ENCODE peak calls at places on chromosomes 6 and 20, in four cellular contexts. One of them, this sample, is unnamed.
A peak's percentile ranks its signal among the peaks of the same experiment; 100 is the strongest.

GRCh38 chr6:13523826-13524622 is 36.6 kb upstream of the GFOD1 start:
- DNase-seq in left ventricle myocardium inferior: no peak
- DNase-seq in cardiac muscle cell: peak; percentile 53
- DNase-seq in bronchial epithelial cell: no peak
- DNase-seq in this sample: no peak

GRCh38 chr6:125099211-125100017 is 54.2 kb upstream of the TPD52L1 start:
- DNase-seq in left ventricle myocardium inferior: peak; percentile 64
- DNase-seq in bronchial epithelial cell: peak; percentile 26
- DNase-seq in cardiac muscle cell: peak; percentile 69
- DNase-seq in this sample: peak; percentile 87

GRCh38 chr20:55439057-55439456 is 566.3 kb downstream of the CBLN4 start:
- DNase-seq in cardiac muscle cell: no peak
- DNase-seq in bronchial epithelial cell: no peak
- DNase-seq in left ventricle myocardium inferior: no peak
- DNase-seq in this sample: no peak

GRCh38 chr20:21706345-21707195 is 1.1 kb downstream of the PAX1 start:
- DNase-seq in left ventricle myocardium inferior: no peak
- DNase-seq in bronchial epithelial cell: no peak
- DNase-seq in cardiac muscle cell: no peak
- DNase-seq in this sample: no peak

GRCh38 chr6:142474446-142475289 is 172.9 kb downstream of the ADGRG6 start:
- DNase-seq in left ventricle myocardium inferior: no peak
- DNase-seq in cardiac muscle cell: peak; percentile 75
- DNase-seq in bronchial epithelial cell: peak; percentile 65
- DNase-seq in this sample: peak; percentile 71

GRCh38 chr6:33826537-33826936 is 22.7 kb upstream of the MLN start:
- DNase-seq in left ventricle myocardium inferior: no peak
- DNase-seq in cardiac muscle cell: no peak
- DNase-seq in bronchial epithelial cell: no peak
- DNase-seq in this sample: no peak

GRCh38 chr6:158509465-158509864 is 50.4 kb upstream of the TMEM181 start:
- DNase-seq in bronchial epithelial cell: no peak
- DNase-seq in cardiac muscle cell: no peak
- DNase-seq in left ventricle myocardium inferior: no peak
- DNase-seq in this sample: no peak

GRCh38 chr6:137399949-137400443 is 94.2 kb downstream of the OLIG3 start:
- DNase-seq in bronchial epithelial cell: no peak
- DNase-seq in left ventricle myocardium inferior: no peak
- DNase-seq in cardiac muscle cell: no peak
- DNase-seq in this sample: no peak

GRCh38 chr6:43013020-43013842 is 515 bp downstream of the MEA1 start:
- DNase-seq in cardiac muscle cell: no peak
- DNase-seq in bronchial epithelial cell: peak; percentile 16
- DNase-seq in left ventricle myocardium inferior: no peak
- DNase-seq in this sample: no peak

GRCh38 chr6:408599-409102 is 17.1 kb downstream of the IRF4 start:
- DNase-seq in left ventricle myocardium inferior: no peak
- DNase-seq in bronchial epithelial cell: peak; percentile 39
- DNase-seq in cardiac muscle cell: peak; percentile 58
- DNase-seq in this sample: no peak

GRCh38 chr6:77292564-77293546 is 170.4 kb downstream of the HTR1B start:
- DNase-seq in bronchial epithelial cell: peak; percentile 92
- DNase-seq in left ventricle myocardium inferior: no peak
- DNase-seq in cardiac muscle cell: no peak
- DNase-seq in this sample: no peak

GRCh38 chr20:58359441-58359840 is 29.6 kb upstream of the VAPB start:
- DNase-seq in left ventricle myocardium inferior: no peak
- DNase-seq in bronchial epithelial cell: no peak
- DNase-seq in cardiac muscle cell: peak; percentile 23
- DNase-seq in this sample: no peak

GRCh38 chr6:111711476-111711875 is 105.8 kb upstream of the TRAF3IP2 start:
- DNase-seq in bronchial epithelial cell: no peak
- DNase-seq in left ventricle myocardium inferior: peak; percentile 45
- DNase-seq in cardiac muscle cell: no peak
- DNase-seq in this sample: peak; percentile 69

GRCh38 chr6:77568570-77568969 is 84.3 kb upstream of the MEI4 start:
- DNase-seq in cardiac muscle cell: no peak
- DNase-seq in left ventricle myocardium inferior: no peak
- DNase-seq in bronchial epithelial cell: no peak
- DNase-seq in this sample: no peak

GRCh38 chr6:112846711-112847110 is 499.6 kb downstream of the RFPL4B start:
- DNase-seq in left ventricle myocardium inferior: no peak
- DNase-seq in bronchial epithelial cell: no peak
- DNase-seq in cardiac muscle cell: no peak
- DNase-seq in this sample: no peak

GRCh38 chr6:16006681-16007080 is 122.2 kb upstream of the MYLIP start:
- DNase-seq in cardiac muscle cell: no peak
- DNase-seq in bronchial epithelial cell: no peak
- DNase-seq in left ventricle myocardium inferior: no peak
- DNase-seq in this sample: no peak

GRCh38 chr6:132153221-132153896 is 202.2 kb upstream of the CCN2 start:
- DNase-seq in bronchial epithelial cell: no peak
- DNase-seq in cardiac muscle cell: no peak
- DNase-seq in left ventricle myocardium inferior: no peak
- DNase-seq in this sample: no peak

GRCh38 chr6:46983007-46983411 is 59.1 kb downstream of the ADGRF1 start:
- DNase-seq in bronchial epithelial cell: peak; percentile 65
- DNase-seq in cardiac muscle cell: no peak
- DNase-seq in left ventricle myocardium inferior: no peak
- DNase-seq in this sample: no peak

GRCh38 chr6:122998403-122998965 is 2.4 kb downstream of the CLVS2 start:
- DNase-seq in bronchial epithelial cell: no peak
- DNase-seq in cardiac muscle cell: no peak
- DNase-seq in left ventricle myocardium inferior: no peak
- DNase-seq in this sample: no peak

GRCh38 chr20:11246251-11246775 is 572.5 kb upstream of the JAG1 start:
- DNase-seq in cardiac muscle cell: no peak
- DNase-seq in left ventricle myocardium inferior: no peak
- DNase-seq in bronchial epithelial cell: no peak
- DNase-seq in this sample: no peak

GRCh38 chr20:49697071-49697470 is 16.6 kb downstream of the B4GALT5 start:
- DNase-seq in cardiac muscle cell: no peak
- DNase-seq in bronchial epithelial cell: no peak
- DNase-seq in left ventricle myocardium inferior: no peak
- DNase-seq in this sample: no peak

GRCh38 chr20:20143646-20144045 is 91.3 kb downstream of the CFAP61 start:
- DNase-seq in left ventricle myocardium inferior: no peak
- DNase-seq in bronchial epithelial cell: no peak
- DNase-seq in cardiac muscle cell: no peak
- DNase-seq in this sample: no peak

GRCh38 chr6:158143700-158144099 is 24.4 kb downstream of the SERAC1 start:
- DNase-seq in bronchial epithelial cell: peak; percentile 41
- DNase-seq in left ventricle myocardium inferior: no peak
- DNase-seq in cardiac muscle cell: no peak
- DNase-seq in this sample: no peak

GRCh38 chr20:45465492-45466266 is 3.9 kb upstream of the WFDC2 start:
- DNase-seq in bronchial epithelial cell: no peak
- DNase-seq in left ventricle myocardium inferior: no peak
- DNase-seq in cardiac muscle cell: no peak
- DNase-seq in this sample: no peak

GRCh38 chr6:152293404-152293803 is 343.8 kb downstream of the SYNE1 start:
- DNase-seq in bronchial epithelial cell: no peak
- DNase-seq in left ventricle myocardium inferior: peak; percentile 60
- DNase-seq in cardiac muscle cell: no peak
- DNase-seq in this sample: no peak

GRCh38 chr6:132147530-132148011 is 196.4 kb upstream of the CCN2 start:
- DNase-seq in cardiac muscle cell: no peak
- DNase-seq in bronchial epithelial cell: no peak
- DNase-seq in left ventricle myocardium inferior: no peak
- DNase-seq in this sample: no peak

GRCh38 chr6:118202517-118202916 is 295.5 kb downstream of the SLC35F1 start:
- DNase-seq in left ventricle myocardium inferior: no peak
- DNase-seq in cardiac muscle cell: no peak
- DNase-seq in bronchial epithelial cell: no peak
- DNase-seq in this sample: no peak

DNA sequence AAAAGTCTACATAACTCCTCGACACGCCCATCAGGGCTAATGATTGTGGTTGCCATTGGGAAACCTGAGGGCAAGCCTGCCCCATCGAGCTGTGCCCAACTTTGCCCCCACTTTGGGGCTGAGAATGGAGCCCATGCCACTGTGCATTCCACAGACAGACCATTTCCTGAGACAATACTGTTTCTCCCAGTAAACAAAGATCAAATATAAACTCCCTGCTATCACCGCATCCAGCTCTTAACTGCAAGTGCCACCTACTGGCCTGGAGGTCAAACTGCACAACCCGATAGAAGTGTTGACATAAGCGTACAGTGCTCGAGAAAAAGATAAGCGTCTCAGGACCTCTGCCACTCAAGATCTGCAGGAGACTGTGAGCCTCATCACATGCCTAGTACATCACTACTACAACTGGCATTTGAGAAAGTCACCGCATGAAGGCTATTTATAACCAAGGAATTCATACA is 4.7 kb upstream of the DEFB126 start:
- DNase-seq in left ventricle myocardium inferior: no peak
- DNase-seq in bronchial epithelial cell: no peak
- DNase-seq in cardiac muscle cell: no peak
- DNase-seq in this sample: no peak
- H3K4me3 ChIP-seq in left ventricle myocardium inferior: no peak overlapping the region
- H3K4me3 ChIP-seq in bronchial epithelial cell: no peak overlapping the region
- H3K4me3 ChIP-seq in cardiac muscle cell: no peak overlapping the region
- H3K4me3 ChIP-seq in this sample: no peak overlapping the region

DNA sequence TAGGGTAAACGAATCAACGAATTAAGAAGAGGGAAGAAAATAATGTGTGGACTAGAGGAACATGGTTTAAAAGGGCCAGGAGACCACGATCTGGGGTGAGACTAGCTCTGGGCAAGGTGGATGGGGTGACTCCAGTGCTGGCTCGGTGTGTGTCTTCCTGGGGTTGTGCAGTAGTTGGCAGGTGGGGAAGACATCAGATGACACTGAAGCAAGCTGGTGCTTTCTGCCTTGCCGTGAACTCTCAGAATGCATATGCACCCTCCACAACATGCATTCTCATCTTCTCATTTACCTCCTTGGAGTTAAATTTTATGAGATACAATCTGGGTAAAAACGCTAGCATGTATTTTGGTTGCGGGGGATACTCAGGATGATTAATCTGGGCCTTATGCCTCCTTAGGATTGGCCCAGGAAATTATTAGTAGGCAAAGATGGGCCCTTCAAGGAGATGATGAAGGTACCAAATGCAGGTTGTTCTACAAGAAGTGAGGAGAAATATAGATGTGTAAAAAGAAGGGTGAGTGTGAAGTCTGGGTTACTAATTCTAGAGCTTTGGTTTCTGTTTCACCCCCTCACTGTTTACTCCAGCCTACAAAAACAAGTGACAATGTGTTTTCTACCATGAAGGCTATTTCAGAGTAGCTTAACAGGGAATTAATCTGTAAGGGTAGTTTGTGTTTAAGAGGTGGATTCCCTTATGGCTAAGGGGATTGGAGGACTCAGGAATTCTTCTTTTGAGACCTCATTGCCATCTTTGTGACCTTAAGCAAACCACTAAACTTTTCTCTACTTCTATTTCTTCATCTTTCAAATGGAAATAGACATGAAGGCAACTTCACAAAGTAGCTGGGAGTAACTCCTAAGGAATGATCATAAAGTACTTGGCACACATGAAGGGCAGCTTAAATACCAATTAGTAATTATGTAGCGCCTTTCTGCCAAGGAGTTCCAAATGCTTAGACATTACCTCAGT is 71.0 kb upstream of the SUPT3H start:
- DNase-seq in cardiac muscle cell: no peak
- DNase-seq in left ventricle myocardium inferior: no peak
- DNase-seq in bronchial epithelial cell: no peak
- DNase-seq in this sample: no peak
- H3K4me3 ChIP-seq in cardiac muscle cell: no peak overlapping the region
- H3K4me3 ChIP-seq in left ventricle myocardium inferior: no peak overlapping the region
- H3K4me3 ChIP-seq in bronchial epithelial cell: no peak overlapping the region
- H3K4me3 ChIP-seq in this sample: no peak overlapping the region

GRCh38 chr20:32189691-32190607 is 17.6 kb downstream of the PLAGL2 start:
- DNase-seq in left ventricle myocardium inferior: peak; percentile 50
- DNase-seq in cardiac muscle cell: peak; percentile 70
- DNase-seq in bronchial epithelial cell: no peak
- DNase-seq in this sample: peak; percentile 55

GRCh38 chr20:32191422-32191821 is 16.1 kb downstream of the PLAGL2 start:
- DNase-seq in cardiac muscle cell: no peak
- DNase-seq in bronchial epithelial cell: no peak
- DNase-seq in left ventricle myocardium inferior: no peak
- DNase-seq in this sample: no peak

GRCh38 chr20:32191873-32192272 is 15.7 kb downstream of the PLAGL2 start:
- DNase-seq in bronchial epithelial cell: no peak
- DNase-seq in cardiac muscle cell: no peak
- DNase-seq in left ventricle myocardium inferior: no peak
- DNase-seq in this sample: no peak

GRCh38 chr20:32189123-32189410 is 18.5 kb downstream of the PLAGL2 start:
- DNase-seq in left ventricle myocardium inferior: no peak
- DNase-seq in cardiac muscle cell: no peak
- DNase-seq in bronchial epithelial cell: no peak
- DNase-seq in this sample: no peak

DNA sequence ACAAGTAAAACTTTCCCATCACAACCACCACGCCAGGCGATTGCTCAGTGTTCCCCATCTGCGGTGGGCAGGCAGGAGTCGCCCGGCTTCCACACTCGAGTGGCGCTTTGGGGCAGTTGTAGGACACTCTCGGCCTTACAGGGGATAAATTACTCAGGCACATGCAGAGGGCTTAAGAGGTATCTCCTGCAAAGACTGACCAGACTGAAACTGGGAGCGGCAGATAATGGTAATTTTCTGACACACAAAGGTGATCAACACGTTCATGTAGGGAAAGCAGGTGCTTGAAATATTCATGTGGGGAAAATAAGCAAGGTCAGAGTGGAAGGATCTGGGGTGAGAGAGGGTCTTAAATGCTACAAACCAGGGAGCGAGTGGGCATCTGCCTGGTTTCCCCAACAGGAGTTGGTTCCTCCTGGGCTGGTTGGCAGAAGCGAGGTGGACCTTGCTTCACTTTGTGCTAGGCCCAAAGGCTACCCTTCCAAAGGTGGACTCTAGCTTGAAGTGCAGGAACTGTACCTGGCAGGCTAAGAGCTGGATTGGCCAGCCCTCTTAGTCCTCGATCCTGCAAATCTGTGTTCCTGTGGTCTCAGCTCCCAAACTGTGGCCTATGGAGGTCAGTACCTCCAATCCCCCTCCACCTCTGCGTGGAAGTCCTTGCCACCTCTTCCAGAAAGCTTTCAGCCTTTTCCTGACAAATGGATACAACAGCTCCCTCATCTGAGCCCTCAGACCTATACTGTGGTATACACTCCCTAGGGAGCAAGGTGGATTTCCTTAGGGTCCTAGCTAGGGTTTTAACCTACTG is 16.7 kb downstream of the PLAGL2 start:
- DNase-seq in cardiac muscle cell: no peak
- DNase-seq in left ventricle myocardium inferior: no peak
- DNase-seq in bronchial epithelial cell: no peak
- DNase-seq in this sample: no peak
- H3K4me3 ChIP-seq in cardiac muscle cell: peak overlapping the region; percentile 30
- H3K4me3 ChIP-seq in left ventricle myocardium inferior: peak overlapping the region; percentile 78
- H3K4me3 ChIP-seq in bronchial epithelial cell: peak overlapping the region; percentile 49
- H3K4me3 ChIP-seq in this sample: peak overlapping the region; percentile 62

DNA sequence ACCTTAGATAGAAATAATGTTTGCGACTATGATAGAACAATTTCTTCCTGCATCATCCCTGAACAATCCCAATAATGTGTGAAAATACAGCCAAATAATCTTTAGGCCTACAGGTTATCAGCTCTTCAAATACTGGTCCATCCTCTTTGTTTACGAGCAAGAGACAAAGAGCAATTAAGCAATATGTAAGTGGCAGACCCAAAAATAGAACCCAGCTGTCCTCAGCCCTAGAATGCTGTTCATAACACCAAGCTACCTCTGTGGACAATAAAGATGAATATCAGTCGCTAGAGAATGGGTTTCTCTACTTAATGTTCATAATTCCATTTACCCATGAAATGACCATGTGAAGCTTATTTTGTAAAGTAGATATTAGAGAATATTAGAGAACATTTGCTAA is 28.4 kb upstream of the OSTM1 start:
- DNase-seq in bronchial epithelial cell: no peak
- DNase-seq in left ventricle myocardium inferior: no peak
- DNase-seq in cardiac muscle cell: no peak
- DNase-seq in this sample: no peak
- H3K4me3 ChIP-seq in bronchial epithelial cell: no peak overlapping the region
- H3K4me3 ChIP-seq in left ventricle myocardium inferior: no peak overlapping the region
- H3K4me3 ChIP-seq in cardiac muscle cell: no peak overlapping the region
- H3K4me3 ChIP-seq in this sample: no peak overlapping the region

This sample was measured in dorsolateral prefrontal cortex.